ENCODE peak calls at places on chromosomes 11 and 22, in five cellular contexts. Q is IMR-90, J is mesendoderm, F is trophoblast cell, I is H1. B is an unnamed sample.

GRCh38 chr22:23431337-23432072 is 148.6 kb downstream of the IGLL1 start:
- DNase-seq in Q (no peak), J (peak), F (no peak), I (no peak), B (no peak)

GRCh38 chr11:88344869-88345268 is 7.3 kb upstream of the CTSC start:
- DNase-seq in Q (no peak), J (no peak), F (no peak), I (no peak), B (no peak)

GRCh38 chr22:31154975-31155374 is 5.0 kb upstream of the RNF185 start:
- DNase-seq in Q (no peak), J (no peak), F (no peak), I (no peak), B (no peak)

GRCh38 chr11:92787638-92788037 is 181.8 kb upstream of the MTNR1B start:
- DNase-seq in Q (no peak), J (no peak), F (no peak), I (no peak), B (no peak)

GRCh38 chr22:25630446-25630845 is 66.0 kb downstream of the GRK3 start:
- DNase-seq in Q (no peak), J (no peak), F (peak), I (no peak), B (no peak)

GRCh38 chr11:71334191-71334590 is 81.8 kb upstream of the SHANK2 start:
- DNase-seq in Q (no peak), J (no peak), F (no peak), I (no peak), B (no peak)

GRCh38 chr11:89381094-89381493 is 110.1 kb downstream of the NOX4 start:
- DNase-seq in Q (peak), J (peak), F (peak), I (no peak), B (no peak)

GRCh38 chr11:72722050-72722748 is 30.0 kb downstream of the ARAP1 start:
- DNase-seq in Q (peak), J (peak), F (peak), I (peak), B (peak)

GRCh38 chr11:133070790-133071189 is 461.5 kb downstream of the OPCML start:
- DNase-seq in Q (no peak), J (peak), F (no peak), I (no peak), B (no peak)

GRCh38 chr22:30024231-30024630 is 56.0 kb upstream of the HORMAD2 start:
- DNase-seq in Q (no peak), J (no peak), F (no peak), I (no peak), B (no peak)

GRCh38 chr11:47033439-47033838 is 96.9 kb downstream of the CSTPP1 start:
- DNase-seq in Q (no peak), J (peak), F (no peak), I (no peak), B (no peak)

GRCh38 chr22:32852346-32853251 is 51.1 kb downstream of the TIMP3 start:
- DNase-seq in Q (no peak), J (no peak), F (peak), I (no peak), B (no peak)

GRCh38 chr11:9861860-9862725 is 198.2 kb downstream of the SWAP70 start:
- DNase-seq in Q (peak), J (peak), F (peak), I (peak), B (peak)

GRCh38 chr22:30267382-30268302 is 991 bp upstream of the OSM start:
- DNase-seq in Q (no peak), J (no peak), F (no peak), I (no peak), B (no peak)

GRCh38 chr11:74639533-74639932 is 47.2 kb downstream of the POLD3 start:
- DNase-seq in Q (no peak), J (no peak), F (no peak), I (no peak), B (no peak)

GRCh38 chr11:129723146-129723963 is 92.3 kb upstream of the TMEM45B start:
- DNase-seq in Q (no peak), J (no peak), F (no peak), I (no peak), B (no peak)

GRCh38 chr11:8229299-8230177 is 34.1 kb downstream of the LMO1 start:
- DNase-seq in Q (no peak), J (no peak), F (no peak), I (no peak), B (no peak)

GRCh38 chr22:28710889-28711285 is 30.7 kb downstream of the CHEK2 start:
- DNase-seq in Q (peak), J (no peak), F (no peak), I (no peak), B (no peak)

GRCh38 chr11:11841121-11841604 is 609 bp upstream of the USP47 start:
- DNase-seq in Q (no peak), J (no peak), F (no peak), I (no peak), B (no peak)

GRCh38 chr11:11450744-11451362 is 97.8 kb upstream of the CSNK2A3 start:
- DNase-seq in Q (peak), J (peak), F (peak), I (no peak), B (no peak)

GRCh38 chr11:1763336-1763795 is 361 bp downstream of the CTSD start:
- DNase-seq in Q (no peak), J (no peak), F (no peak), I (no peak), B (no peak)
- H3K23ac ChIP-seq in Q (peak), J (no peak), F (no peak), I (no peak), B (peak)

GRCh38 chr11:131910491-131911387 is 540.3 kb downstream of the NTM start:
- DNase-seq in Q (peak), J (peak), F (no peak), I (peak), B (peak)
- H4K8ac ChIP-seq in Q (peak), J (no peak), F (no peak), I (peak), B (no peak)

DNA sequence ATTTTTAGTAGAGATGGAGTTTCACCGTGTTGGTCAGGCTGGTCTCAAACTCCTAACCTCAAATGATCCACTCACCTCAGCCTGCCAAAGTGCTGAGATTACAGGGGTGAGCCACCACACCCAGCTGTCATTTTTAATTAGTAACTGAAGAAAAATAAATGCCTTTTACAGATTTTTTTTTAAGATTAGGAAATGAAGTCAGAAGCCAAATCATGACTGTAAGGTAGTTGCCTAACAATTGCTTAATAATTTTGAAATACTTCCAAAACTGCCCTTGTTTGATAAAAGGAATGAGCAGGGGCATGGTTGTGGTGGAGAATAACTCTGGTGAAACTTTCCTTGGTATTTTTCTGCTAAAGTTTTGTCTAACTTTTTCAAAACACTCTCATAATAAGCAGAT is 98.9 kb upstream of the SLC5A12 start:
- DNase-seq in Q (peak), J (no peak), F (peak), I (no peak), B (no peak)
- H3K27ac ChIP-seq in Q (peak), J (no peak), F (no peak), I (no peak), B (no peak)

GRCh38 chr11:122977455-122978302 is 4.0 kb downstream of the BSX start:
- DNase-seq in Q (no peak), J (peak), F (no peak), I (peak), B (peak)

GRCh38 chr11:122978303-122978620 is 3.4 kb downstream of the BSX start:
- DNase-seq in Q (no peak), J (peak), F (no peak), I (peak), B (no peak)

GRCh38 chr11:122979103-122979814 is 2.4 kb downstream of the BSX start:
- DNase-seq in Q (no peak), J (peak), F (no peak), I (peak), B (no peak)

GRCh38 chr11:122976734-122977454 is 4.7 kb downstream of the BSX start:
- DNase-seq in Q (no peak), J (peak), F (no peak), I (peak), B (peak)

GRCh38 chr11:122976396-122976733 is 5.3 kb downstream of the BSX start:
- DNase-seq in Q (no peak), J (no peak), F (no peak), I (no peak), B (no peak)
- H3K23ac ChIP-seq in Q (no peak), J (no peak), F (no peak), I (no peak), B (no peak)

DNA sequence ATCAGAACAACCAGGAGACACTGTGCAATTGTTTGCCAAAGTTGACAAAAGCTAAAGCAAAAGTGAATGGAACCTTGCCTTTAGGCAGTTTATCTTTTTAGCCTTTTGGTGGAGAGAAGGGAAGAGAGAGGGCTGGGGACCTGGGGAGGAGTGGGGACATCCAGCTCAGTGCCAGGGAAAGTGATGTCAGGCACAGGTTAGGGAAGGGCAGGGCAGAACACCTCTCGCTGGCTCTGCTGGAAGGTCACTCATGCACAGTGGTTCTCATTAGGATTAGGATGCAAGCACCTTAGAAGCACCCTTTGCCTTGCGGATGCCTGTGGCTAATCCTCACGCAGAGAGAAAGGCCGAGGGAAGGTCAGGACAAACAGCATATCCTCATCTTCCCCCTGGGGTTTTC is 14.3 kb upstream of the LINC01488 start:
- DNase-seq in Q (no peak), J (no peak), F (no peak), I (no peak), B (no peak)
- H4K8ac ChIP-seq in Q (no peak), J (no peak), F (no peak), I (no peak), B (no peak)

GRCh38 chr11:112082729-112083128 is 3.8 kb downstream of the TIMM8B start:
- DNase-seq in Q (peak), J (no peak), F (peak), I (no peak), B (no peak)

GRCh38 chr11:112086422-112087191 is at the start of the genes SDHD and TIMM8B:
- DNase-seq in Q (peak), J (peak), F (peak), I (peak), B (peak)

GRCh38 chr11:112085822-112086421 is 634 bp downstream of the TIMM8B start:
- DNase-seq in Q (peak), J (peak), F (no peak), I (peak), B (no peak)

DNA sequence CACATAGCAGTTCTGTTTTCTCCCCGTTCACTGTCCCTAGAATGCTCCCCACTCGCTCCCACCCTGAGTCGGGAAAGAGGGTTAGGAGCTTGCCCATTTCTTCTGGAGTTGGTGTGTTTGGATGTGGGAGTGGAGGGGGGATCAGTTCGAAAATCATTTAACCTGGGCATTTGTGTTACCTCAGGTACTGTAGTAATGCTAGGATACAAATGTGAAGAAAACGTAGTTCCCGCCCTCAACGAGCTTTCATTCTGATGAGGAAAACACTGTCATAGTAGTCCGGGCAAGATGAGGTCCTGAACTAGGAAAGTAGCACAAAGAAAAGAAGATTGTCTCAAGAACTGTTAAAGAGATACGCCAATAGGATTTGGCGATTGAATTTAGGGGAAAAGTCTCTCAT is 539 bp downstream of the SDHD start:
- DNase-seq in Q (no peak), J (peak), F (peak), I (no peak), B (no peak)
- H3K27ac ChIP-seq in Q (peak), J (no peak), F (no peak), I (peak), B (no peak)

DNA sequence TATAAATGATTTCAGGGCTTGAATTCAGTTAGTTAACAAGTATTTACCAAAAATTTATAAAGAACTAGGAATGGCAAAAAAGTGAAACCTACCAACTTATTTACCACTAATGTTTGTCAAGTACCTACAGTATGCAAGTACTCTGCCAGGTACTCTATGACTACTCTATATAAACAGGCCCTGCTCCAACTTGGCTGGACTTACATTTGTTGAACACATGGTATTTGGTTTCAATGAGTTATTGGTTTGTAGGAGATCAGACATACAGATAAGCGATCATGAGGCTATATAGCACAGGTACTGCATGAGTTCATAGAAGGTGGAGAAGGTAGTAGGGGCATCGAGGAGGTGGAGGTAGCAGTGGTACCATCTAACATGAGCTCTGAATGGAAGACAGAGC is 159.9 kb upstream of the PDGFD start:
- DNase-seq in Q (no peak), J (no peak), F (no peak), I (no peak), B (no peak)
- H3K23ac ChIP-seq in Q (no peak), J (no peak), F (no peak), I (no peak), B (no peak)

GRCh38 chr11:69615545-69616278 is 25.2 kb upstream of the CCND1 start:
- DNase-seq in Q (no peak), J (no peak), F (no peak), I (no peak), B (no peak)

GRCh38 chr11:69614085-69614484 is 26.9 kb upstream of the CCND1 start:
- DNase-seq in Q (no peak), J (no peak), F (no peak), I (no peak), B (no peak)

GRCh38 chr11:69609351-69609750 is 31.6 kb upstream of the CCND1 start:
- DNase-seq in Q (peak), J (no peak), F (no peak), I (no peak), B (no peak)

GRCh38 chr11:69613594-69613993 is 27.4 kb upstream of the CCND1 start:
- DNase-seq in Q (no peak), J (no peak), F (no peak), I (no peak), B (no peak)

DNA sequence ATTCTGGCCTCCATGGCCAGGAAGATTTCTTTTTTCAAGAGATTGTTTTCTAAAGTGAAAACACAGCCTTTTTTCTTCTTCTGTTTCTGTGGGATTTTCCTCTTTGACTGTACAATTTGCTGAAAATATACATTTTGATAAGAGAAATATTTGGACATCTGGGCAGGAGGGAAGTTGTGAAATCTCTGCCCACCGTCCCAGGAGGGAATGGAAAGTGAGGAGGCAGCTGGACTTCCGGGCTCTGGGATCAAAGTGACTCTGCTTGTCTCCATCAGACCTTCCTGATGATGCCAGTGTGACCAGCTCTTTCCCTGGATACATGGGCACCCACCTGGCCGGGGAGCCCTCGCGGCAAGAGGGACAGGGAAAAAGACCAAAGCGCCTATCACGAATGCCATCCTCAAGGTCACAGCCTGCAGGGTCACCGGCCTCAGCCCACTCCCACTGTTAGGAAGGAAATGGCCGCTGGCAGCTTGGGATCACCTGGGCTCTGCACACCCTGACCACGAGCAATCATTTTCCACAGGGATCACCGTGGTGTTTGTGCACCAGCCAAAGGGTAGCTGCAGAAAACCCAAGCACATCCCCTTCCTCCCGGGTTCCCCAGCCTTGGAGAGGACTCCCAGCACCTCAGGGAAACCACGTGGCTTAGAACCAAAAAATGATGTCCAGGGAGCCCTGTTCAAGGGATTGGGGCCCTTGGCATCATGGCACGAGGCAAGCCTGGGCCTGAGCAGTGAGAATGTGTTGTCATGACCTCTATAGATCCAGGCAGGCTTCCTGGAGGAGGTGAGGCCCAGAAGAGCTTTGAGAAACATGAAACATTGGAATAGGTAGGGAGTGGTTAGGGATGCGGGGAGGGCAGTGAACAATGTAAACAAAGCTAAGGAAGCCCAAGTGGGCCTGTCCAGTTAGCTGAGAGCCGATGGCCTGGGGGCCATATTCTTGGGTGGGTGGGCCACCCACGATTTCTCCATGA is 29.1 kb upstream of the CCND1 start:
- DNase-seq in Q (peak), J (no peak), F (no peak), I (no peak), B (no peak)
- H4K8ac ChIP-seq in Q (no peak), J (no peak), F (no peak), I (no peak), B (no peak)

B was measured in neuronal stem cell.